ENCODE peak calls at places on chromosome X, in six cellular contexts. K is cardiac muscle cell, C is BE2C, X is breast epithelium, Q is adrenal gland, L is upper lobe of right lung. N is an unnamed sample. For H3K9me3, the result is how much of the 10 kb centered on the place peaks cover.

GRCh38 chrX:10025742-10026493 is 58.8 kb downstream of the CLDN34 start:
- DNase-seq in C (no peak), X (no peak), K (no peak), L (no peak), Q (no peak), N (no peak)

GRCh38 chrX:20479048-20479447 is 212.3 kb upstream of the RPS6KA3 start:
- DNase-seq in L (no peak), Q (no peak), K (no peak), X (no peak), C (no peak), N (no peak)

GRCh38 chrX:7132335-7133035 is 15.0 kb upstream of the STS start:
- DNase-seq in K (peak), L (peak), X (peak), Q (peak), C (peak), N (no peak)

GRCh38 chrX:39309721-39310152 is 508.5 kb downstream of the MID1IP1 start:
- DNase-seq in K (peak), L (no peak), Q (peak), C (peak), X (no peak), N (peak)

GRCh38 chrX:125404667-125405160 is 85.0 kb downstream of the TEX13C start:
- DNase-seq in X (no peak), C (no peak), Q (no peak), K (no peak), L (no peak), N (no peak)

GRCh38 chrX:13120017-13120416 is 75.6 kb upstream of the FAM9C start:
- DNase-seq in X (no peak), Q (peak), C (no peak), L (no peak), K (peak), N (no peak)

GRCh38 chrX:51837926-51838325 is 55.5 kb upstream of the MAGED1 start:
- DNase-seq in C (peak), Q (peak), L (no peak), K (peak), X (peak), N (no peak)

GRCh38 chrX:68534696-68535095 is 35.8 kb downstream of the YIPF6 start:
- DNase-seq in K (peak), Q (no peak), X (no peak), C (no peak), L (no peak), N (no peak)

GRCh38 chrX:48058621-48059295 is 12.7 kb downstream of the ZNF630 start:
- DNase-seq in X (no peak), C (no peak), Q (no peak), K (no peak), L (no peak), N (no peak)

GRCh38 chrX:48064261-48064660 is 7.2 kb downstream of the ZNF630 start:
- DNase-seq in K (no peak), X (no peak), L (no peak), Q (no peak), C (no peak), N (no peak)

DNA sequence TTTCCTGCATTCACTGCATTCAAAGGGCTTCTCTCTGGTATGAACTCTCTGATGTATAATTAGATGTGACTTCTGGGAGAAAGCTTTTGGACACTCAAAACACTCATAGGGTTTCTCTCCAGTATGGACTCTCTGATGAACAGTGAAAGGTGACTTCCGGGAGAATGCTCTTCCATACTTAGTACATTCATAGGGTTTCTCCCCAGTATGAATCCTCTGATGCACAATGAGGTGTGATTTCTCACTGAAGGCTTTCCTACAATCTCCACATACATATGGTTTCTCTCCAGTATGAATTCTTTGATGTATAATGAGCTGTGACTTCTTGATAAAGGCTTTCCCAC is 12.2 kb downstream of the ZNF630 start:
- DNase-seq in K (no peak), L (no peak), C (no peak), X (no peak), Q (no peak), N (no peak)
- H3K9me3 ChIP-seq in K (under half), L (under half), C (under half), X (half or more), Q (under half), N (under half)

GRCh38 chrX:18278448-18278847 is 57.8 kb upstream of the BEND2 start:
- DNase-seq in L (no peak), C (peak), X (no peak), Q (no peak), K (no peak), N (no peak)
- H3K9me3 ChIP-seq in L (under half), C (under half), X (under half), Q (under half), K (under half), N (under half)

GRCh38 chrX:48715066-48715465 is 18.5 kb downstream of the SUV39H1 start:
- DNase-seq in C (no peak), Q (no peak), K (peak), X (no peak), L (no peak), N (no peak)

GRCh38 chrX:48715876-48716502 is 19.5 kb downstream of the SUV39H1 start:
- DNase-seq in Q (no peak), C (no peak), X (no peak), L (no peak), K (no peak), N (no peak)

GRCh38 chrX:48721916-48722315 is 25.4 kb downstream of the SUV39H1 start:
- DNase-seq in X (no peak), Q (no peak), K (no peak), C (no peak), L (no peak), N (no peak)

GRCh38 chrX:48720580-48721240 is 24.2 kb downstream of the SUV39H1 start:
- DNase-seq in L (no peak), K (no peak), Q (no peak), C (no peak), X (no peak), N (no peak)

DNA sequence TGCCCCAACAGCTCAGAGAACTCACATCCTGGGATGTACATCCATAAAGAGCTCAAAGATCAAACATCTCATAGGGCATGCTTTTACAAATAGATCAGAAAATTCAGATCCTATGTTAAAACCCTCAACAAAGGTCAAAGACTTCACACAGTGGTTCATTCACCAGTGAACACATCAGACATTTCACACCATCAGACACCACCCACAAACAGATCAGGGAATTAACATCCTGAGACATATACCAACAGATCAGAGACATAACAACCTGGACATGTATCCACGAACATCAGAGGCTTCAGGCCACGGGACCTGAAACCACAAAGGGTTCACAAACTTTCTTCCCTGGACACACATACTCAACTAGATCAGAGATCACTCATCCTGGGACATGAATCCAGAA is 23.4 kb downstream of the SUV39H1 start:
- DNase-seq in K (no peak), C (no peak), L (no peak), Q (no peak), X (no peak), N (no peak)
- H3K9me3 ChIP-seq in K (under half), C (under half), L (under half), Q (under half), X (under half), N (under half)

DNA sequence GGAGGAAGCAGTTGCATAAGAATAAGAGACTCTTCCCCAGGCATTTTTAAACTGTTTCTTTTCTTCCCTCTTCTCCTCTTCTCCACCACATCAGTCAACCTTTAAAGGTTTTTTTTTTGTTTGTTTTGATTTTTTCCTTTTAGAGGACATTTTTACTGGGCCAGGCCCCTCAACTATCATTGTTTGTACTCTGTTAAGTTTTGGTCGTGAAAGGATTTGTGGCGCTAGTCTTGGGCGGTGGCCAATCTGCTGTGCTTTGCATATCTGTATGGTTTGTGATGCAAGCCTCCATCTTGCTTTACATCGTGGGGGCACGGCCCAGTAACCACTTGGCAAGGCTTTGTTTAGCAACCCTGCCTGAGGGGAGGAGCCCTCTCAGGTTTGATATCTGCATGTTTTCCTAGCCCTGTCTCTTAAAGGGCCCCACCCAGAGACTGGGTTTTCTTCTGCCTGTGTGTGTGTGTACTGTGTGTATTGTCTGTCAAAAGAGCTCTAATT is 101.9 kb upstream of the SLITRK2 start:
- DNase-seq in K (no peak), L (no peak), X (no peak), C (no peak), Q (no peak), N (no peak)
- H3K9me3 ChIP-seq in K (under half), L (under half), X (under half), C (under half), Q (under half), N (under half)

DNA sequence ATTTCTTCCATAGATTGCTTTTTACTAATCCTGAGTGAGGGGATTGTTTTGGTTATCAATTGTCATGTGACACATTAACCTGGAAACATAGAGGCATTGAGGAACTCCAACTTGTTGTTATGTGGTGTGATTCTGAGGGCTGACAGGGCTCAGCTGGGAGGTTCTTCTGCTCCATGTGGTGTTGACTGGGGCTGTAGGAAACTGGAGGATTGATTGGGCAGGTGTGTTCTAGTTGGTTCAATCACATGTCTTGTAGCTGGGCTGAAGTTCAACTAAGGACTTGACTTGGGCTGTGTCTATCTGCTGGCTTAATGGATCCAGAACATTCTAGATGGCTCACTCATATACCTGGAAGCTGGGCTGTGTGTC is 10.8 kb upstream of the CRLF2 start:
- DNase-seq in X (no peak), L (no peak), K (no peak), Q (no peak), C (no peak), N (no peak)
- H3K9me3 ChIP-seq in X (under half), L (under half), K (under half), Q (under half), C (under half), N (under half)

GRCh38 chrX:129648514-129649267 is 6.1 kb downstream of the APLN start:
- DNase-seq in L (no peak), C (no peak), Q (no peak), K (no peak), X (no peak), N (no peak)

GRCh38 chrX:129650183-129650689 is 4.5 kb downstream of the APLN start:
- DNase-seq in Q (no peak), X (no peak), L (no peak), C (no peak), K (no peak), N (no peak)

GRCh38 chrX:129650821-129651510 is 3.8 kb downstream of the APLN start:
- DNase-seq in X (no peak), C (no peak), Q (no peak), K (no peak), L (no peak), N (no peak)

GRCh38 chrX:129647588-129648410 is 7.0 kb downstream of the APLN start:
- DNase-seq in K (no peak), C (no peak), X (no peak), Q (no peak), L (no peak), N (no peak)

GRCh38 chrX:129649268-129650182 is 5.2 kb downstream of the APLN start:
- DNase-seq in X (no peak), Q (no peak), L (no peak), K (peak), C (no peak), N (no peak)
- H3K9me3 ChIP-seq in X (under half), Q (under half), L (under half), K (under half), C (under half), N (under half)

GRCh38 chrX:1226249-1226648 is 13.8 kb upstream of the CRLF2 start:
- DNase-seq in C (no peak), X (no peak), Q (no peak), L (no peak), K (no peak), N (no peak)

GRCh38 chrX:1221296-1221845 is 8.9 kb upstream of the CRLF2 start:
- DNase-seq in L (no peak), X (no peak), C (no peak), K (no peak), Q (no peak), N (no peak)

GRCh38 chrX:1224954-1225353 is 12.5 kb upstream of the CRLF2 start:
- DNase-seq in Q (no peak), C (no peak), L (no peak), K (no peak), X (no peak), N (no peak)

DNA sequence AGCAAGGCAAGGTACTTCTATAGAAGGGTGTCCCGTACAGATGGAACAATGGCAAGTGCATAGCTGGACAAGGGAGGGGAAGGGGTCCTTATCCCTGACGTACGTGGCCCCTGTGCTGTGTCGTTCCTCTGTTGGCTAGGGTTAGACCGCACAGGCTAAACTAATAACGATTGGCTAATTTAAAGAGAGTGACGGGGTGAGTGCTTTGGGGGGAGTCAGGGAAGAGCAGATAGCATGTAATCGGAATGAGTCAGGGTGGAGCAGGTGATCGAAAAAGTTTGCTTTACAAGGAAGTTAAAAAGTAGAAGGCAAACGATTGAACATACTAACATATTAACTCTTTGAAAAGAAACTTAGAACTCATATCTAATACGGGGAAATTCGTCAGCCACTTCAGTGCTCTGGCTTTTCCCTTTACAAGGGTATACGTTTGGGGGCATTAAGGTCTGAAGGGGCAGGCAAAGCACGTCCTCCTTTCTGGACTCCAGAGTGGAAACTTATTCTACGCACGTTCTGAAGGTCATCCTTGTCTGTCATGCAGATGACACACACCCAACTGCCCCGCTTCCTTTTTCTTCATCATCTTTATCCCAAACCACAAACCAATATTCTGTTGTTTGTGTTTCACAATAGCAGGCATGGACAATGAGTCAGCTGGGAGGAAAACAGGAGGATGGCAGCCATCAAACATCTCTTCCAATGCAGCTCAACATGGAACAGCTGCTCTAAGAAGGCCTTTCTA is 10.2 kb upstream of the CRLF2 start:
- DNase-seq in L (no peak), X (no peak), Q (no peak), K (no peak), C (no peak), N (no peak)
- H3K9me3 ChIP-seq in L (under half), X (under half), Q (under half), K (under half), C (under half), N (under half)

GRCh38 chrX:57669961-57670360 is 10.1 kb downstream of the NLRP2B start:
- DNase-seq in K (no peak), X (no peak), C (no peak), Q (no peak), L (no peak), N (no peak)
- H3K9me3 ChIP-seq in K (under half), X (under half), C (under half), Q (under half), L (under half), N (under half)